ENCODE peak calls at places on chromosomes 4 and X, in six cellular contexts. L is tibial nerve, N is stomach, D is sigmoid colon, Y is transverse colon, U is IMR-90. Z is an unnamed sample. For H3K27me3, the result is how much of the 10 kb centered on the place peaks cover.

GRCh38 chr4:105088110-105088879 is 58.4 kb upstream of the TET2 start:
- DNase-seq in L (no peak), N (no peak), D (no peak), Y (no peak), U (peak), Z (peak)

GRCh38 chr4:129163427-129163826 is 67.5 kb downstream of the C4orf33 start:
- DNase-seq in L (no peak), N (no peak), D (no peak), Y (no peak), U (no peak), Z (no peak)

GRCh38 chrX:15269618-15270521 is at the start of gene ASB9:
- DNase-seq in L (no peak), N (peak), D (no peak), Y (peak), U (peak), Z (peak)

GRCh38 chrX:87900320-87900908 is 382.8 kb downstream of the KLHL4 start:
- DNase-seq in L (no peak), N (no peak), D (no peak), Y (no peak), U (no peak), Z (no peak)

GRCh38 chr4:183838987-183839712 is 66.0 kb upstream of the STOX2 start:
- DNase-seq in L (no peak), N (no peak), D (no peak), Y (no peak), U (peak), Z (no peak)

GRCh38 chrX:110125435-110125834 is 122.5 kb downstream of the TMEM164 start:
- DNase-seq in L (no peak), N (no peak), D (no peak), Y (no peak), U (peak), Z (no peak)

GRCh38 chrX:40912166-40912565 is 173.1 kb upstream of the USP9X start:
- DNase-seq in L (no peak), N (no peak), D (no peak), Y (no peak), U (no peak), Z (no peak)

GRCh38 chr4:77358315-77358928 is 201.4 kb downstream of the CCNG2 start:
- DNase-seq in L (no peak), N (no peak), D (no peak), Y (no peak), U (peak), Z (peak)

GRCh38 chr4:64174247-64174882 is 234.9 kb downstream of the TECRL start:
- DNase-seq in L (no peak), N (no peak), D (no peak), Y (no peak), U (no peak), Z (no peak)

GRCh38 chr4:47526281-47526680 is 41.2 kb downstream of the ATP10D start:
- DNase-seq in L (no peak), N (no peak), D (no peak), Y (no peak), U (peak), Z (no peak)

GRCh38 chr4:147866532-147867271 is 134.8 kb downstream of the ARHGAP10 start:
- DNase-seq in L (peak), N (peak), D (peak), Y (peak), U (peak), Z (peak)

GRCh38 chrX:38882894-38883620 is 81.8 kb downstream of the MID1IP1 start:
- DNase-seq in L (no peak), N (peak), D (no peak), Y (no peak), U (peak), Z (no peak)

GRCh38 chrX:43644124-43644701 is 11.9 kb upstream of the MAOA start:
- DNase-seq in L (no peak), N (no peak), D (no peak), Y (no peak), U (peak), Z (no peak)

GRCh38 chrX:11137543-11138139 is 26.5 kb downstream of the HCCS start:
- DNase-seq in L (no peak), N (no peak), D (no peak), Y (no peak), U (peak), Z (peak)

GRCh38 chr4:159267023-159267939 is 164.4 kb downstream of the RAPGEF2 start:
- DNase-seq in L (no peak), N (no peak), D (no peak), Y (no peak), U (peak), Z (no peak)

DNA sequence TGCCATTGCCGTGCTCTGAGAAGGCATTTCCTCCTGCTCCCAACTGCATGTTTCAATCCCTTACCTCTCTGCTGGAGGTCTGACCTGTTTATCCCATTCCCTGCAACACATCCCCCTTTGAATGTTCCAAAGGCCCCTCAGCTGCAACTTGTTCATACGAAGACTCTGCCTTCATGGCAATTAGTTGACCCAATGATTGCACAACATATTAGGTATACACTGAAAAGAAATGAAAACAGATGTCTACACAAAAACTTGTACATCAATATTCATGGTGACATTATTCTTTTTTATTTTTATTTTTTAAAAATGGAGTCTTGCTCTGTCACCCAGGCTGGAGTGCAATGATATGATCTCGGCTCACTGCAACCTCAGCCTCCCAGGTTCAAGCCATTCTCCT is 54.9 kb upstream of the STX18 start:
- DNase-seq in L (no peak), N (no peak), D (no peak), Y (no peak), U (no peak), Z (no peak)
- TF ChIP-seq CTCF in L (no peak), N (no peak), D (no peak), Y (no peak), U (no peak), Z (no peak)

GRCh38 chrX:53084043-53084570 is 1.9 kb downstream of the TSPYL2 start:
- DNase-seq in L (no peak), N (no peak), D (no peak), Y (no peak), U (peak), Z (no peak)

GRCh38 chrX:53080628-53081580 is 1.3 kb upstream of the TSPYL2 start:
- DNase-seq in L (no peak), N (no peak), D (no peak), Y (no peak), U (peak), Z (no peak)

GRCh38 chrX:53084863-53085262 is 2.7 kb downstream of the TSPYL2 start:
- DNase-seq in L (no peak), N (no peak), D (no peak), Y (no peak), U (no peak), Z (no peak)

GRCh38 chrX:53082773-53083616 is 828 bp downstream of the TSPYL2 start:
- DNase-seq in L (no peak), N (no peak), D (no peak), Y (no peak), U (no peak), Z (no peak)

DNA sequence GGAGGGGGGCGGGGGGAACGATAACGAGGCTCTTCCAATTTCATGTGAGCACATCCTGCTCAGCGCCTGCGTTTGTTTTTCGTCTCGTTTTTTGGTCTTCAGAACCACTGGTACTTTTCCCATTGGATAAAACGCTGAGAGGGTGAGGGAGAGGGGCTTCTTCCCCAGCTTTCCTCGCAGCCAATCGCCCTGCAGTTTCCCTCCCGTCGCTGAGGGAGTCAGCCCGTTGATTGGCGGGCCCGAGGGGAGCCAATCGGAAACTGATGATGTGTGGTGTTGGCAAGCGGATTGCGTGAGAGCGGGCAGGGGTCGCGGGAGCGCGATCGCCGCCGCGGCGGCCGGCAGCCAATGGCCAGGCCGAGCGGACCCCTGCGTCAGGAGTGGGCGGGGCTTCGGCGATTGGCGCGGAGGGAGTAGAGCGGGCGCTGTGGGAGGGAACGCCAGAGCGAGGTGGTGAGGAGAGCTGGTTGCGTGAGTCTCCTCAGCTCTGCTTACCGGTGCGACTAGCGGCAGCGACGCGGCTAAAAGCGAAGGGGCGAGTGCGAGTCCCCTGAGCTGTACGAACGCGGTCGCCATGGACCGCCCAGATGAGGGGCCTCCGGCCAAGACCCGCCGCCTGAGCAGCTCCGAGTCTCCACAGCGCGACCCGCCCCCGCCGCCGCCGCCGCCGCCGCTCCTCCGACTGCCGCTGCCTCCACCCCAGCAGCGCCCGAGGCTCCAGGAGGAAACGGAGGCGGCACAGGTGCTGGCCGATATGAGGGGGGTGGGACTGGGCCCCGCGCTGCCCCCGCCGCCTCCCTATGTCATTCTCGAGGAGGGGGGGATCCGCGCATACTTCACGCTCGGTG is at the start of gene TSPYL2:
- DNase-seq in L (peak), N (peak), D (peak), Y (peak), U (peak), Z (peak)
- TF ChIP-seq POLR2A in L (peak), N (peak), D (peak), Y (peak), U (peak), Z (peak)

DNA sequence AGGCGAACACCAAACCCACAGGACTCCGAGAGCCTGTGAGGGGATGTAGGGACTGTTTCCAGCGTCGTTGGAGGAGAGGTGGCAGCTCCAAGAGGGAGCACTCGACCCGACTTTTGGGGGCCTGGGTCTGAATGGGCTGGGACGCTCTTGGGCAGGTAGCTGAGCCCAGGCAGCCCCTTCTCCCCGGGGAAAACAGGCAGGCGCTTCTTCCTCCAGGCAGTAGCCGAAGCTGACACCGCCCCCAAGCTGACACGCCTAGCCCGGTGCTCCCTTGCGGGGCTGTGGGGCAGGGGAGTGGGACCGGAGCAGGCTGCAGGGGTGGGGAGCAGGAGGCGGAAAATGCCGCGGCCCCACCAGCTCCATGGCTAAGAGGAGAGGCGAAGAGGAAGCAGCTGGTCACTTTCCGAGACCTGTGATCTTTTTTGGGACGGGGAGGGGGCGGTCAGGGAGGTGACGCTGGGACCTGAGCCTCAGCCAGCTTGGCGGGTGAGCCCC is 4.2 kb downstream of the NKX1-1 start:
- DNase-seq in L (no peak), N (peak), D (peak), Y (no peak), U (no peak), Z (no peak)
- H3K27me3 ChIP-seq in L (under half), N (half or more), D (half or more), Y (half or more), U (half or more), Z (half or more)

GRCh38 chrX:136736690-136737089 is 44.0 kb downstream of the ARHGEF6 start:
- DNase-seq in L (no peak), N (no peak), D (no peak), Y (no peak), U (no peak), Z (no peak)

GRCh38 chrX:136731798-136732197 is 48.9 kb downstream of the ARHGEF6 start:
- DNase-seq in L (no peak), N (no peak), D (no peak), Y (no peak), U (no peak), Z (no peak)

GRCh38 chrX:136738049-136738729 is 42.5 kb downstream of the ARHGEF6 start:
- DNase-seq in L (no peak), N (no peak), D (no peak), Y (no peak), U (no peak), Z (no peak)

GRCh38 chrX:136733613-136734012 is 47.1 kb downstream of the ARHGEF6 start:
- DNase-seq in L (no peak), N (no peak), D (no peak), Y (no peak), U (no peak), Z (no peak)

GRCh38 chrX:136735604-136736003 is 45.1 kb downstream of the ARHGEF6 start:
- DNase-seq in L (no peak), N (no peak), D (no peak), Y (no peak), U (no peak), Z (no peak)
- TF ChIP-seq CTCF in L (no peak), N (no peak), D (no peak), Y (no peak), U (no peak), Z (no peak)

GRCh38 chr4:41734366-41734765 is 14.2 kb downstream of the PHOX2B start:
- DNase-seq in L (no peak), N (no peak), D (no peak), Y (no peak), U (peak), Z (no peak)
- TF ChIP-seq POLR2A in L (no peak), N (no peak), D (no peak), Y (no peak), U (no peak), Z (no peak)

GRCh38 chr4:8871417-8872401 is at the start of gene HMX1:
- DNase-seq in L (no peak), N (no peak), D (no peak), Y (no peak), U (no peak), Z (no peak)
- H3K27me3 ChIP-seq in L (under half), N (half or more), D (half or more), Y (half or more), U (half or more), Z (half or more)